ENCODE peak calls at places on chromosomes 3 and 15, in eight cellular contexts. Z is heart left ventricle; S is neural progenitor cell; F is body of pancreas; Y is sigmoid colon; O is CD8-positive, alpha-beta memory T cell; C is SJSA1; X is thyroid gland. L is an unnamed sample. For H3K27me3 and H3K4me1, the result is how much of the 10 kb centered on the place peaks cover.

GRCh38 chr15:57862761-57863160 is 156.2 kb downstream of the POLR2M start:
- DNase-seq in X (no peak), Z (no peak), O (no peak), F (no peak), Y (no peak), C (no peak), S (no peak), L (no peak)

GRCh38 chr3:4680227-4680691 is 187.1 kb downstream of the ITPR1 start:
- DNase-seq in C (no peak), Y (no peak), Z (no peak), O (no peak), X (no peak), F (no peak), S (no peak), L (no peak)

GRCh38 chr3:137110392-137110996 is 152.7 kb downstream of the IL20RB start:
- DNase-seq in S (peak), Y (no peak), Z (no peak), C (no peak), O (no peak), F (peak), X (no peak), L (no peak)

GRCh38 chr15:56760186-56760585 is 26.9 kb upstream of the ZNF280D start:
- DNase-seq in X (no peak), C (peak), F (no peak), Y (no peak), O (no peak), Z (no peak), S (no peak), L (no peak)

GRCh38 chr3:58332575-58333179 is at the start of gene PXK:
- DNase-seq in F (peak), O (peak), Z (peak), X (peak), C (peak), Y (peak), S (peak), L (peak)

GRCh38 chr15:70528270-70528706 is 235.1 kb downstream of the UACA start:
- DNase-seq in Z (no peak), Y (no peak), O (peak), X (no peak), C (no peak), S (no peak), F (peak), L (no peak)

GRCh38 chr3:23312866-23313265 is 109.7 kb downstream of the UBE2E2 start:
- DNase-seq in Y (no peak), F (no peak), C (no peak), X (no peak), Z (no peak), S (no peak), O (no peak), L (no peak)

GRCh38 chr3:71428841-71429609 is 154.5 kb downstream of the FOXP1 start:
- DNase-seq in C (no peak), Z (peak), O (no peak), X (peak), S (no peak), Y (peak), F (peak), L (peak)

GRCh38 chr3:4749567-4750002 is 229.7 kb upstream of the BHLHE40 start:
- DNase-seq in O (no peak), Y (no peak), Z (no peak), S (no peak), F (no peak), C (no peak), X (no peak), L (no peak)

GRCh38 chr15:99123706-99124451 is 19.0 kb downstream of the SYNM start:
- DNase-seq in S (peak), Y (peak), O (no peak), C (peak), F (peak), X (peak), Z (peak), L (peak)

GRCh38 chr3:153001428-153001827 is 160.6 kb upstream of the RAP2B start:
- DNase-seq in F (no peak), Y (no peak), C (no peak), Z (no peak), X (no peak), S (no peak), O (no peak), L (no peak)

GRCh38 chr3:84136425-84136824 is 822.4 kb upstream of the CADM2 start:
- DNase-seq in X (no peak), F (no peak), Z (no peak), Y (no peak), C (no peak), O (no peak), S (peak), L (no peak)

GRCh38 chr3:96622878-96623277 is 191.5 kb upstream of the EPHA6 start:
- DNase-seq in F (no peak), X (no peak), Z (no peak), C (no peak), S (peak), Y (no peak), O (no peak), L (no peak)

GRCh38 chr3:129777806-129778205 is 115.7 kb downstream of the TMCC1 start:
- DNase-seq in Y (no peak), X (no peak), F (no peak), C (peak), O (no peak), Z (no peak), S (no peak), L (no peak)

GRCh38 chr3:130480736-130481135 is 36.2 kb upstream of the COL6A6 start:
- DNase-seq in O (no peak), Y (no peak), S (peak), F (peak), Z (peak), C (no peak), X (peak), L (peak)

GRCh38 chr15:74962671-74963070 is 6.1 kb upstream of the RPP25 start:
- DNase-seq in Y (no peak), Z (no peak), F (no peak), S (no peak), C (no peak), O (no peak), X (no peak), L (no peak)

GRCh38 chr15:52765779-52766178 is 24.4 kb downstream of the ONECUT1 start:
- DNase-seq in Z (no peak), S (peak), F (peak), X (no peak), C (no peak), Y (no peak), O (no peak), L (no peak)

GRCh38 chr3:3334456-3334855 is 155.0 kb upstream of the CRBN start:
- DNase-seq in S (peak), F (no peak), Z (no peak), C (no peak), Y (no peak), O (no peak), X (no peak), L (no peak)

GRCh38 chr15:52527898-52528464 is 699 bp downstream of the MYO5A start:
- DNase-seq in C (no peak), X (peak), Y (peak), O (peak), F (peak), S (peak), Z (no peak), L (peak)

GRCh38 chr3:160987982-160988964 is 116.9 kb downstream of the B3GALNT1 start:
- DNase-seq in S (no peak), F (no peak), C (no peak), O (no peak), Y (no peak), Z (no peak), X (no peak), L (no peak)

GRCh38 chr15:76979996-76980520 is 14.9 kb upstream of the PSTPIP1 start:
- DNase-seq in O (no peak), X (no peak), Z (no peak), Y (no peak), C (no peak), F (no peak), S (no peak), L (no peak)

GRCh38 chr15:48358681-48359152 is 27.5 kb downstream of the DUT start:
- DNase-seq in X (no peak), S (no peak), Z (no peak), Y (no peak), F (no peak), C (peak), O (no peak), L (no peak)

GRCh38 chr15:34223904-34224596 is 766 bp upstream of the EMC4 start:
- DNase-seq in X (peak), Y (no peak), F (no peak), Z (no peak), C (no peak), S (peak), O (no peak), L (no peak)

GRCh38 chr3:2948882-2949281 is 161.3 kb downstream of the IL5RA start:
- DNase-seq in X (no peak), F (no peak), O (no peak), S (no peak), Y (no peak), C (no peak), Z (no peak), L (no peak)

GRCh38 chr15:54150255-54150654 is 172.0 kb downstream of the UNC13C start:
- DNase-seq in X (no peak), F (peak), O (no peak), C (no peak), Y (no peak), Z (no peak), S (no peak), L (no peak)

GRCh38 chr15:96125681-96126080 is 204.8 kb upstream of the NR2F2 start:
- DNase-seq in C (no peak), Y (no peak), Z (no peak), F (no peak), X (no peak), S (no peak), O (no peak), L (no peak)

GRCh38 chr15:81792646-81793045 is 253.2 kb downstream of the MEX3B start:
- DNase-seq in C (no peak), X (no peak), F (no peak), O (no peak), Z (no peak), Y (no peak), S (no peak), L (no peak)

DNA sequence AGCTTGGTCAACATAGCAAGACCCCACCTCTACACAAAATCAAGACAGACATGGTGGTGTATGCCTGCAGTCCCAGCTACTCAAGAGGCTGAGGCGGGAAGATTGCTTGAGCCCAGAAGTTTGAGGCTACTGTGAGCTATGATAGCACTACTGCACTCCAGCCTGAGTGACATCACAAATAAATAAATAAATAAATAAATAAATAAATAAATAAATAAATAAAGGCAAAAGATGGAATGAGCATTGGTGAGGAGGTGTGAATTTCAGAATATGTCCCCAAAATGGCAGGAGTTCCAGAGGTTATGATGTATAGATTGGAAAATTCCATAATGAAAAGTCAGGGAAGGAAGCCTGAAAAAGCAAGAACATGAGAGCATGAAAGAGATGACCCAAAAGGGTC is 249.9 kb downstream of the MEX3B start:
- DNase-seq in S (no peak), F (no peak), Z (no peak), O (no peak), X (no peak), C (no peak), Y (no peak), L (no peak)
- H3K4me3 ChIP-seq in S (no peak), F (no peak), Z (no peak), O (no peak), X (no peak), C (no peak), Y (no peak), L (no peak)

GRCh38 chr3:157513585-157513984 is 10.4 kb upstream of the VEPH1 start:
- DNase-seq in Z (no peak), S (no peak), X (no peak), C (no peak), O (no peak), Y (no peak), F (no peak), L (no peak)

GRCh38 chr3:157514371-157514919 is 11.2 kb upstream of the VEPH1 start:
- DNase-seq in X (no peak), O (no peak), F (no peak), Y (no peak), Z (no peak), S (no peak), C (no peak), L (no peak)

GRCh38 chr3:157515398-157515797 is 12.2 kb upstream of the VEPH1 start:
- DNase-seq in C (no peak), X (no peak), F (no peak), Y (no peak), Z (no peak), O (no peak), S (no peak), L (no peak)

GRCh38 chr3:157518881-157519280 is 15.7 kb upstream of the VEPH1 start:
- DNase-seq in F (no peak), X (no peak), Y (no peak), O (no peak), S (no peak), C (no peak), Z (no peak), L (no peak)

DNA sequence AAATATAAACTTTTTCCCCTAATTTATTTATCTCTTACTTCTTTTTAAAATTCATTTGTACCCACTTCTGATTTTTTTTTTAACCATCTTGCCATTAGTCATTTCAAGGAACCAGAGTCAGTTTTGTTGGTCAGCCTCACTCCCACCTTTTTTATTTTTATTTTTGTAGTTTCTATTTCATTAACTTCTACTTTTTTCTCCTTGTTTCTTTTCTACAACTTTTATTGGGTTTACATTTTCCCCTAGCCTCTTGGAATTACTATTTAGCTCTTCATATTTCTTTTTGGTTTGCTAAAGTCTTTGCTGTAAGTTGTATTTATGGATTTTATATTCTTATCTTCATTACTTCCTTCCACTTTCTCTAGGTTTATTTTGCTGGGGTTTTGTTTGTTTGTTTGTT is 13.7 kb upstream of the VEPH1 start:
- DNase-seq in X (no peak), S (no peak), Y (no peak), O (no peak), Z (no peak), C (no peak), F (no peak), L (no peak)
- H3K27me3 ChIP-seq in X (under half), S (under half), Y (under half), O (under half), Z (under half), C (under half), F (under half), L (under half)

GRCh38 chr3:187360087-187360486 is 8.1 kb upstream of the RTP4 start:
- DNase-seq in Z (no peak), F (no peak), O (no peak), Y (no peak), S (peak), X (no peak), C (no peak), L (no peak)

GRCh38 chr3:187361835-187362234 is 6.3 kb upstream of the RTP4 start:
- DNase-seq in O (no peak), S (no peak), X (peak), C (no peak), Z (no peak), Y (no peak), F (no peak), L (no peak)

DNA sequence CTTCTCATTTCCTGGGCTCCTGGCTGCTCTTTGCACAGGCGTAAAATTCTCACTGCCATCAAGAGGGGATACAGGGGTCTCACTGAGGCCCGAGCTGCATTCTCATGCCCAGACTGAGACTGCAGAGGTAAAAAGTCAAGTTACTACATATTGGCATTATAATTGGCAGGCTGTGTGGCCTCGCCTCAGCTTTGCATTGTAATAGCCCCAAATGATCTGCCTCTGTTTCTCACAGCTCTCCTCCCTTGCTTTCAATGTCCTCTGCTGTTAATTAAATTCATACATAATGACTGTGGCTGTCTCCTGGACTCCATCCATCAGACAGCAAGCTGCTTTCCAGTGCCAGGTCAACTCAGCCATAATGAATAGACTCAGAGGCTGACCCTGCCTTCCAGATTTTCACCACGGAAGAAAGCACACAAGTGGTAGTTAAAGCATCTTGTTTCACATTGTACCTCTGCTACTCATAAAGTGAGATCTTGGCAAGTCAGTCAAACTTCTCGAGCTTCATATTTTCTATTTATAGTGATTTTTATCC is 7.6 kb upstream of the RTP4 start:
- DNase-seq in F (no peak), X (peak), Z (no peak), S (peak), Y (no peak), C (no peak), O (no peak), L (no peak)
- H3K4me1 ChIP-seq in F (under half), X (under half), Z (under half), S (under half), Y (under half), C (under half), O (under half), L (under half)

GRCh38 chr15:68056097-68056865 is 2.2 kb downstream of the PIAS1 start:
- DNase-seq in Z (no peak), C (no peak), X (no peak), Y (no peak), O (no peak), S (peak), F (no peak), L (no peak)

GRCh38 chr15:68057758-68058157 is 3.6 kb downstream of the PIAS1 start:
- DNase-seq in X (no peak), Z (no peak), C (no peak), Y (no peak), F (no peak), O (no peak), S (peak), L (no peak)

GRCh38 chr15:68054658-68055223 is 626 bp downstream of the PIAS1 start:
- DNase-seq in Y (peak), F (peak), O (peak), Z (peak), X (peak), S (peak), C (peak), L (peak)

GRCh38 chr15:68055224-68055705 is 1.1 kb downstream of the PIAS1 start:
- DNase-seq in X (peak), O (peak), Y (no peak), C (peak), F (peak), Z (no peak), S (peak), L (no peak)

GRCh38 chr15:68057089-68057488 is 3.0 kb downstream of the PIAS1 start:
- DNase-seq in Z (no peak), C (no peak), S (no peak), Y (no peak), O (no peak), F (no peak), X (no peak), L (no peak)
- H3K4me3 ChIP-seq in Z (no peak), C (no peak), S (peak), Y (no peak), O (no peak), F (no peak), X (no peak), L (no peak)

DNA sequence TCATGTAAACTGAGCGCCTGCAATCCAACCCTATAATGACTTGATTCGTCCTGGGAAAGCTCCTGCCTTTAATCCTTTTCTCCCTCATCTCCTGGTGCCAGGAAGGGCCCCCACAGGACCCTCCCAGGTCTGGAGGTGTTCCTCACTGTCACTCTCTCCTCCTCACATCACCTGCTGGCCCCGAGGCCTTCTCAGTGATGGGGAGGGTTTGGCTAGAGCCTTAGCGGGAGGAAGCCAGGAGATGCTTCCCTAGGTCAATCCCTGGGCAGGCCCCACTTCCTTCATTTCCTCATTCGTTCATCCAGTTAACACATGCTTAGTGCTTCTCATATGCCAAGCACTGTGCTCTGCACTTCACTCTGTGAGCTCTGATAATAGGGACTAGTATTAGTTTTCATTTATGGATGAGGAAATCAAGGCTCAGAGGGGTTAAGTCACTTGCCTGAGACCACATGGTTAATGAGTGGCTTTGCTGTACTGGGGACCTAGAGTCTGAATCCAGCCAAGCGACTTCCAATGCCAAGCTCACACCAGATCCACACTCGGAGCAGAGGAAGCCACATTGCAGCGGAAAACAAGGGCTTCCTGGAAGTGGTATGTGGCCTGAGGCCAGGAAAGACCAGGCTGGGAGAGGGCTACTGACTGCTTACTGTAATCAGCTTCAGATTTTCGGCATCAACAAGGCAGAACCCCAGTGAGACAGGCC is 50.3 kb upstream of the CHRNB4 start:
- DNase-seq in X (no peak), F (no peak), Y (no peak), S (no peak), C (no peak), O (no peak), Z (no peak), L (no peak)
- H3K27me3 ChIP-seq in X (under half), F (under half), Y (under half), S (under half), C (under half), O (under half), Z (under half), L (under half)

GRCh38 chr3:14947886-14948608 is 664 bp downstream of the NR2C2 start:
- DNase-seq in X (peak), O (peak), C (peak), F (peak), S (peak), Z (peak), Y (peak), L (peak)

GRCh38 chr3:14948609-14949038 is 1.2 kb downstream of the NR2C2 start:
- DNase-seq in O (no peak), Y (no peak), X (no peak), Z (no peak), F (no peak), S (no peak), C (peak), L (no peak)

GRCh38 chr3:14947105-14947885 is at the start of gene NR2C2:
- DNase-seq in Z (peak), F (peak), C (peak), O (peak), S (peak), Y (peak), X (peak), L (peak)

GRCh38 chr3:14950274-14950673 is 2.9 kb downstream of the NR2C2 start:
- DNase-seq in S (no peak), Y (no peak), F (no peak), Z (no peak), O (no peak), C (no peak), X (no peak), L (no peak)

GRCh38 chr3:14949126-14949525 is 1.7 kb downstream of the NR2C2 start:
- DNase-seq in C (peak), X (no peak), O (no peak), S (peak), F (no peak), Z (no peak), Y (no peak), L (no peak)
- H3K4me1 ChIP-seq in C (under half), X (under half), O (under half), S (under half), F (under half), Z (under half), Y (under half), L (under half)

L was measured in right cardiac atrium.